ENCODE peak calls at places on chromosomes 1 and 21, in eight cellular contexts. One of them, this sample, is unnamed.

GRCh38 chr1:176118985-176119384 is 88.1 kb downstream of the COP1 start:
- DNase-seq in lung: no peak
- DNase-seq in GM03348: peak
- DNase-seq in T-helper 9 cell: no peak
- DNase-seq in progenitor cell of endocrine pancreas: no peak
- DNase-seq in activated CD4-positive, alpha-beta T cell treated with anti-CD3 and anti-CD28 coated beads, Interleukin-2, amount 50 U/mL, for 24 hours: no peak
- DNase-seq in amniotic stem cell: peak
- DNase-seq in AG08396: peak
- DNase-seq in this sample: no peak

GRCh38 chr21:38306833-38307232 is 50.0 kb downstream of the KCNJ15 start:
- DNase-seq in lung: no peak
- DNase-seq in GM03348: peak
- DNase-seq in T-helper 9 cell: no peak
- DNase-seq in progenitor cell of endocrine pancreas: no peak
- DNase-seq in activated CD4-positive, alpha-beta T cell treated with anti-CD3 and anti-CD28 coated beads, Interleukin-2, amount 50 U/mL, for 24 hours: no peak
- DNase-seq in amniotic stem cell: peak
- DNase-seq in AG08396: no peak
- DNase-seq in this sample: no peak

GRCh38 chr1:50332941-50333594 is 90.2 kb downstream of the DMRTA2 start:
- DNase-seq in lung: peak
- DNase-seq in GM03348: peak
- DNase-seq in T-helper 9 cell: peak
- DNase-seq in progenitor cell of endocrine pancreas: peak
- DNase-seq in activated CD4-positive, alpha-beta T cell treated with anti-CD3 and anti-CD28 coated beads, Interleukin-2, amount 50 U/mL, for 24 hours: no peak
- DNase-seq in amniotic stem cell: no peak
- DNase-seq in AG08396: peak
- DNase-seq in this sample: peak

GRCh38 chr1:169594391-169594790 is 8.1 kb upstream of the F5 start:
- DNase-seq in lung: no peak
- DNase-seq in GM03348: no peak
- DNase-seq in T-helper 9 cell: no peak
- DNase-seq in progenitor cell of endocrine pancreas: no peak
- DNase-seq in activated CD4-positive, alpha-beta T cell treated with anti-CD3 and anti-CD28 coated beads, Interleukin-2, amount 50 U/mL, for 24 hours: peak
- DNase-seq in amniotic stem cell: no peak
- DNase-seq in AG08396: no peak
- DNase-seq in this sample: no peak

GRCh38 chr1:18637962-18638817 is 7.5 kb downstream of the PAX7 start:
- DNase-seq in lung: no peak
- DNase-seq in GM03348: no peak
- DNase-seq in T-helper 9 cell: no peak
- DNase-seq in progenitor cell of endocrine pancreas: no peak
- DNase-seq in activated CD4-positive, alpha-beta T cell treated with anti-CD3 and anti-CD28 coated beads, Interleukin-2, amount 50 U/mL, for 24 hours: no peak
- DNase-seq in amniotic stem cell: no peak
- DNase-seq in AG08396: no peak
- DNase-seq in this sample: no peak

GRCh38 chr1:212044851-212045250 is 9.3 kb downstream of the DTL start:
- DNase-seq in lung: no peak
- DNase-seq in GM03348: no peak
- DNase-seq in T-helper 9 cell: no peak
- DNase-seq in progenitor cell of endocrine pancreas: no peak
- DNase-seq in activated CD4-positive, alpha-beta T cell treated with anti-CD3 and anti-CD28 coated beads, Interleukin-2, amount 50 U/mL, for 24 hours: no peak
- DNase-seq in amniotic stem cell: no peak
- DNase-seq in AG08396: no peak
- DNase-seq in this sample: no peak

GRCh38 chr1:109890115-109890953 is 20.3 kb upstream of the CSF1 start:
- DNase-seq in lung: no peak
- DNase-seq in GM03348: no peak
- DNase-seq in T-helper 9 cell: no peak
- DNase-seq in progenitor cell of endocrine pancreas: no peak
- DNase-seq in activated CD4-positive, alpha-beta T cell treated with anti-CD3 and anti-CD28 coated beads, Interleukin-2, amount 50 U/mL, for 24 hours: peak
- DNase-seq in amniotic stem cell: no peak
- DNase-seq in AG08396: no peak
- DNase-seq in this sample: no peak

GRCh38 chr21:18477059-18477458 is 73.5 kb upstream of the TMPRSS15 start:
- DNase-seq in lung: peak
- DNase-seq in GM03348: no peak
- DNase-seq in T-helper 9 cell: no peak
- DNase-seq in progenitor cell of endocrine pancreas: no peak
- DNase-seq in activated CD4-positive, alpha-beta T cell treated with anti-CD3 and anti-CD28 coated beads, Interleukin-2, amount 50 U/mL, for 24 hours: no peak
- DNase-seq in amniotic stem cell: no peak
- DNase-seq in AG08396: no peak
- DNase-seq in this sample: no peak

GRCh38 chr1:3296326-3296725 is 158.1 kb upstream of the ARHGEF16 start:
- DNase-seq in lung: no peak
- DNase-seq in GM03348: no peak
- DNase-seq in T-helper 9 cell: no peak
- DNase-seq in progenitor cell of endocrine pancreas: no peak
- DNase-seq in activated CD4-positive, alpha-beta T cell treated with anti-CD3 and anti-CD28 coated beads, Interleukin-2, amount 50 U/mL, for 24 hours: no peak
- DNase-seq in amniotic stem cell: no peak
- DNase-seq in AG08396: no peak
- DNase-seq in this sample: no peak

GRCh38 chr1:151790940-151791651 is 796 bp upstream of the TDRKH start:
- DNase-seq in lung: no peak
- DNase-seq in GM03348: peak
- DNase-seq in T-helper 9 cell: peak
- DNase-seq in progenitor cell of endocrine pancreas: peak
- DNase-seq in activated CD4-positive, alpha-beta T cell treated with anti-CD3 and anti-CD28 coated beads, Interleukin-2, amount 50 U/mL, for 24 hours: no peak
- DNase-seq in amniotic stem cell: no peak
- DNase-seq in AG08396: peak
- DNase-seq in this sample: no peak

GRCh38 chr1:107785506-107786213 is 179.3 kb downstream of the VAV3 start:
- DNase-seq in lung: no peak
- DNase-seq in GM03348: no peak
- DNase-seq in T-helper 9 cell: no peak
- DNase-seq in progenitor cell of endocrine pancreas: no peak
- DNase-seq in activated CD4-positive, alpha-beta T cell treated with anti-CD3 and anti-CD28 coated beads, Interleukin-2, amount 50 U/mL, for 24 hours: no peak
- DNase-seq in amniotic stem cell: no peak
- DNase-seq in AG08396: no peak
- DNase-seq in this sample: no peak